ENCODE peak calls at places on chromosomes 13 and 19, in nine cellular contexts. R, M, K, S, W, J, U, I and Z are unnamed samples.

GRCh38 chr13:74290324-74290773 is 156.1 kb upstream of the KLF12 start:
- DNase-seq in M (peak; percentile 67), U (peak; percentile 91), S (peak; percentile 4), J (peak; percentile 43), K (peak; percentile 51), I (no peak), W (peak; percentile 93), R (peak; percentile 72), Z (peak; percentile 83)

GRCh38 chr19:17333611-17334413 is 843 bp downstream of the ANO8 start:
- DNase-seq in M (no peak), J (peak; percentile 89), S (no peak), R (no peak), W (peak; percentile 74), I (peak; percentile 61), U (peak; percentile 84), K (peak; percentile 85), Z (peak; percentile 81)

GRCh38 chr19:1262687-1263123 is 6.4 kb upstream of the CIRBP start:
- DNase-seq in I (no peak), J (peak; percentile 63), R (no peak), K (no peak), U (no peak), W (peak; percentile 64), S (no peak), M (no peak), Z (no peak)

GRCh38 chr13:37618554-37618953 is 20.0 kb upstream of the POSTN start:
- DNase-seq in U (peak; percentile 70), I (no peak), R (no peak), J (peak; percentile 48), M (no peak), K (no peak), S (no peak), W (no peak), Z (peak; percentile 72)

GRCh38 chr19:46495789-46496099 is at the start of gene PNMA8B:
- DNase-seq in M (no peak), W (peak; percentile 98), S (peak; percentile 62), J (no peak), K (peak; percentile 57), U (no peak), R (peak; percentile 86), I (no peak), Z (no peak)

GRCh38 chr19:19544257-19545127 is 6.4 kb downstream of the CILP2 start:
- DNase-seq in U (no peak), W (no peak), I (no peak), K (no peak), M (no peak), S (no peak), J (no peak), R (no peak), Z (no peak)

GRCh38 chr19:55647732-55648656 is at the start of gene CCDC106:
- DNase-seq in R (peak; percentile 59), S (peak; percentile 85), I (peak; percentile 79), K (peak; percentile 60), M (no peak), U (peak; percentile 56), W (peak; percentile 96), J (peak; percentile 73), Z (peak; percentile 51)

GRCh38 chr19:30111051-30111450 is 169.0 kb downstream of the URI1 start:
- DNase-seq in U (no peak), W (no peak), K (no peak), S (no peak), M (no peak), I (no peak), R (no peak), J (no peak), Z (no peak)

GRCh38 chr13:43200736-43201135 is 177.3 kb downstream of the DNAJC15 start:
- DNase-seq in M (no peak), W (no peak), R (no peak), U (no peak), I (no peak), K (no peak), S (no peak), J (no peak), Z (no peak)

GRCh38 chr13:74103970-74104555 is 30.1 kb downstream of the KLF12 start:
- DNase-seq in I (no peak), R (no peak), K (no peak), W (no peak), M (no peak), U (no peak), J (no peak), S (no peak), Z (no peak)

GRCh38 chr19:1765182-1765903 is 12.0 kb downstream of the ONECUT3 start:
- DNase-seq in S (no peak), M (no peak), U (no peak), K (no peak), R (no peak), W (no peak), J (no peak), I (no peak), Z (peak; percentile 14)

GRCh38 chr19:43639507-43640423 is at the start of gene CADM4:
- DNase-seq in M (no peak), I (peak; percentile 71), U (no peak), S (no peak), W (peak; percentile 57), K (peak; percentile 79), R (peak; percentile 56), J (no peak), Z (no peak)

GRCh38 chr13:24165746-24166145 is 5.2 kb downstream of the SPATA13 start:
- DNase-seq in J (peak; percentile 42), K (no peak), I (no peak), M (no peak), W (no peak), S (no peak), R (no peak), U (peak; percentile 70), Z (peak; percentile 86)

GRCh38 chr13:77529501-77529840 is 6.0 kb upstream of the SCEL start:
- DNase-seq in S (no peak), U (no peak), K (no peak), M (no peak), R (no peak), W (no peak), I (no peak), J (no peak), Z (no peak)